ENCODE peak calls at places on chromosomes 16 and 17, in six cellular contexts. G is colonic mucosa, I is HFF-Myc, N is heart right ventricle, K is body of pancreas, C is tibial nerve. H is an unnamed sample.
A peak's percentile ranks its signal among the peaks of the same experiment; 100 is the strongest.

GRCh38 chr17:50095626-50096037 is 481 bp downstream of the PDK2 start:
- DNase-seq in I (no peak), C (no peak), K (no peak), N (no peak), G (no peak), H (no peak)

GRCh38 chr17:29048440-29049360 is 5.8 kb downstream of the PIPOX start:
- DNase-seq in C (no peak), K (no peak), I (no peak), N (no peak), G (no peak), H (no peak)

GRCh38 chr16:12998376-12999085 is 97.1 kb downstream of the SHISA9 start:
- DNase-seq in G (no peak), N (no peak), K (no peak), I (no peak), C (no peak), H (no peak)

GRCh38 chr16:23423496-23424049 is 29.4 kb downstream of the COG7 start:
- DNase-seq in C (peak; percentile 87), K (peak; percentile 66), G (peak; percentile 90), N (peak; percentile 85), I (peak; percentile 97), H (peak; percentile 60)

GRCh38 chr16:53960954-53961616 is 257.1 kb downstream of the FTO start:
- DNase-seq in I (no peak), K (no peak), G (no peak), C (no peak), N (no peak), H (no peak)

GRCh38 chr17:14575349-14575966 is 274.6 kb downstream of the HS3ST3B1 start:
- DNase-seq in N (no peak), G (no peak), K (no peak), I (peak; percentile 26), C (no peak), H (no peak)

GRCh38 chr16:49528035-49528434 is 154.4 kb downstream of the C16orf78 start:
- DNase-seq in N (no peak), K (no peak), G (no peak), I (no peak), C (peak; percentile 26), H (no peak)

GRCh38 chr16:4847774-4848587 is 700 bp downstream of the UBN1 start:
- DNase-seq in I (no peak), C (peak; percentile 46), G (peak; percentile 53), K (peak; percentile 87), N (peak; percentile 57), H (peak; percentile 59)

GRCh38 chr16:57801856-57802634 is at the start of gene KIFC3:
- DNase-seq in I (no peak), C (peak; percentile 65), G (peak; percentile 69), K (peak; percentile 89), N (peak; percentile 91), H (peak; percentile 86)

GRCh38 chr16:53900678-53901077 is 196.7 kb downstream of the FTO start:
- DNase-seq in N (no peak), C (no peak), I (no peak), K (no peak), G (no peak), H (no peak)

GRCh38 chr16:86508028-86508946 is 2.0 kb upstream of the FOXF1 start:
- DNase-seq in N (no peak), I (no peak), C (no peak), G (no peak), K (no peak), H (no peak)

GRCh38 chr17:77229786-77230435 is 89.1 kb downstream of the SEC14L1 start:
- DNase-seq in C (no peak), I (no peak), G (no peak), K (no peak), N (no peak), H (no peak)

GRCh38 chr16:86986809-86987487 is 330.2 kb downstream of the C16orf95 start:
- DNase-seq in G (no peak), C (no peak), I (no peak), K (no peak), N (no peak), H (no peak)

GRCh38 chr17:17710728-17711541 is 29.7 kb downstream of the RAI1 start:
- DNase-seq in G (peak; percentile 91), I (peak; percentile 81), C (no peak), N (no peak), K (peak; percentile 82), H (peak; percentile 89)

GRCh38 chr17:42873321-42873720 is 22.3 kb downstream of the AOC3 start:
- DNase-seq in G (no peak), N (no peak), C (no peak), K (no peak), I (no peak), H (no peak)

GRCh38 chr16:58110590-58111330 is 18.4 kb downstream of the CFAP20 start:
- DNase-seq in N (no peak), G (no peak), C (no peak), I (no peak), K (no peak), H (no peak)

GRCh38 chr16:17293813-17294558 is 176.8 kb downstream of the XYLT1 start:
- DNase-seq in C (no peak), K (no peak), N (no peak), I (no peak), G (no peak), H (no peak)

GRCh38 chr16:86517652-86518258 is 7.4 kb downstream of the FOXF1 start:
- DNase-seq in G (peak; percentile 64), I (peak; percentile 49), K (peak; percentile 62), C (peak; percentile 37), N (peak; percentile 34), H (peak; percentile 79)

GRCh38 chr17:31825961-31826691 is 32.9 kb downstream of the COPRS start:
- DNase-seq in K (peak; percentile 11), N (no peak), G (no peak), C (no peak), I (no peak), H (no peak)

GRCh38 chr17:81599719-81600486 is 37.0 kb downstream of the NPLOC4 start:
- DNase-seq in K (no peak), N (peak; percentile 48), C (no peak), G (no peak), I (no peak), H (no peak)

GRCh38 chr16:57422026-57422944 is 17.7 kb downstream of the CCL17 start:
- DNase-seq in N (peak; percentile 57), K (peak; percentile 73), C (peak; percentile 46), I (peak; percentile 53), G (peak; percentile 59), H (peak; percentile 79)

GRCh38 chr16:23509763-23510153 is 536 bp downstream of the GGA2 start:
- DNase-seq in K (peak; percentile 43), I (no peak), N (peak; percentile 37), C (no peak), G (peak; percentile 45), H (peak; percentile 23)

GRCh38 chr17:18257268-18257681 is 1.3 kb downstream of the FLII start:
- DNase-seq in K (peak; percentile 56), I (no peak), G (no peak), C (no peak), N (no peak), H (peak; percentile 75)

GRCh38 chr17:31696184-31696602 is 162.9 kb downstream of the COPRS start:
- DNase-seq in C (peak; percentile 72), K (peak; percentile 67), N (peak; percentile 82), I (peak; percentile 82), G (peak; percentile 40), H (no peak)

GRCh38 chr17:21089145-21089544 is 37.6 kb upstream of the DHRS7B start:
- DNase-seq in G (no peak), C (no peak), I (peak; percentile 21), K (no peak), N (no peak), H (no peak)

GRCh38 chr17:49061524-49061943 is 64.3 kb downstream of the IGF2BP1 start:
- DNase-seq in I (no peak), N (no peak), K (no peak), G (no peak), C (no peak), H (no peak)

GRCh38 chr17:751269-752001 is 629 bp downstream of the GEMIN4 start:
- DNase-seq in C (no peak), I (no peak), G (peak; percentile 44), K (peak; percentile 31), N (peak; percentile 17), H (peak; percentile 31)

GRCh38 chr16:27450836-27451341 is 48.9 kb downstream of the IL21R start:
- DNase-seq in K (no peak), I (no peak), N (no peak), C (no peak), G (no peak), H (no peak)

GRCh38 chr17:14312522-14312921 is 11.6 kb downstream of the HS3ST3B1 start:
- DNase-seq in G (no peak), I (no peak), N (no peak), C (no peak), K (no peak), H (no peak)

DNA sequence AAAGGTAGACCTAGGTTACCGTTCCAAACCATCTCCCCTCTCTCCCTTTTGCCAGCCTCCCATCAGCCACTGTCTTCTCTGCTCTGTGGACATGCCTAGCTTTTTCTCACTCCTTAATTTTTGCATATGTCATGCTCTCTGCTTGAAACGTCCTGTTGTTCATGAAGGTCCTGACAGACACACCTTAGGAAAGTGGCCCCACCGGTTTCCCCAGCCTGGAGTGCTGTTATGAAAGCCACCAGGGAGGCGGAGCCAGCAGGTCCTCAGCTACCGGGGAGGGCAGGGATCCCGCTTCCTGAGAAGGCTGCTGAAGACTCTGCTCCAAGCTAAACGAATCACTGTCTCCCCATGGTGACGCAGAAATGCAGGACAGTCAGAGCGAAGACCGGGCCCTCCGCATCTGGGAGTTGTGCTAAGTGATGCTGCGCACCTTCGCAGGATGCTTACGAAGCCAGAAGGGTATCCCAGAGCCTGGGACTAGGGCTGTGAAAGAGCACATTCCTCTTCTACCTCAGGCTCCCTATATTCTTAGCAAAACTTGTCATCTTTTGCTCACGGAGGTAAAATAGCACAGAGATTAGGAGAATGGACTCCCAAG is 2.3 kb upstream of the SLC16A11 start:
- DNase-seq in G (peak; percentile 95), K (peak; percentile 95), N (no peak), I (no peak), C (no peak), H (peak; percentile 90)
- TF ChIP-seq CTCF in G (peak; percentile 2), K (peak; percentile 4), N (no peak), I (no peak), C (no peak), H (no peak)

GRCh38 chr16:89687092-89687940 is 827 bp downstream of the CDK10 start:
- DNase-seq in N (no peak), K (peak; percentile 89), C (no peak), I (no peak), G (peak; percentile 93), H (peak; percentile 85)
- TF ChIP-seq CTCF in N (no peak), K (no peak), C (no peak), I (no peak), G (no peak), H (no peak)

GRCh38 chr16:3021449-3022207 is 1.5 kb downstream of the TNFRSF12A start:
- DNase-seq in G (peak; percentile 90), C (peak; percentile 66), I (peak; percentile 67), K (peak; percentile 87), N (peak; percentile 87), H (peak; percentile 96)
- TF ChIP-seq CTCF in G (no peak), C (peak; percentile 17), I (peak; percentile 38), K (no peak), N (peak; percentile 45), H (no peak)

GRCh38 chr16:68355447-68356248 is 44.8 kb downstream of the PRMT7 start:
- DNase-seq in I (no peak), N (no peak), K (no peak), C (no peak), G (no peak), H (no peak)
- TF ChIP-seq CTCF in I (peak; percentile 12), N (no peak), K (no peak), C (no peak), G (no peak), H (no peak)

GRCh38 chr17:80292557-80292956 is 31.9 kb downstream of the RNF213 start:
- DNase-seq in C (no peak), N (no peak), G (no peak), I (no peak), K (no peak), H (no peak)
- TF ChIP-seq CTCF in C (no peak), N (no peak), G (no peak), I (no peak), K (no peak), H (no peak)

GRCh38 chr17:51238253-51238887 is 21.5 kb downstream of the MBTD1 start:
- DNase-seq in C (no peak), I (no peak), N (no peak), G (no peak), K (no peak), H (no peak)
- TF ChIP-seq CTCF in C (no peak), I (no peak), N (no peak), G (no peak), K (no peak), H (no peak)

H was measured in Calu3.